ENCODE peak calls at places on chromosomes 2 and 18, in nine cellular contexts. F is NCI-H2081; C is midbrain; X is stimulated activated naive CD4-positive, alpha-beta T cell; T is hepatocyte; A is left colon; I is HEK293T; H is astrocyte of the spinal cord; R is GM10248. O is an unnamed sample.

GRCh38 chr2:177881001-177881748 is 191.4 kb downstream of the PDE11A start:
- DNase-seq in A (no peak), I (no peak), T (no peak), H (no peak), C (no peak), X (no peak), F (no peak), R (no peak), O (no peak)

GRCh38 chr18:6561029-6561861 is 146.5 kb upstream of the L3MBTL4 start:
- DNase-seq in A (peak; percentile 37), R (no peak), X (no peak), H (no peak), I (peak; percentile 12), T (peak; percentile 77), C (no peak), F (no peak), O (no peak)

GRCh38 chr18:23675896-23676295 is 13.2 kb upstream of the ANKRD29 start:
- DNase-seq in R (no peak), I (no peak), T (no peak), H (no peak), F (no peak), C (no peak), X (no peak), A (no peak), O (no peak)

GRCh38 chr2:233486778-233487552 is 79.6 kb downstream of the USP40 start:
- DNase-seq in X (no peak), I (no peak), H (peak; percentile 94), A (no peak), R (no peak), F (no peak), C (no peak), T (no peak), O (no peak)

GRCh38 chr2:199366406-199366805 is 91.3 kb downstream of the SATB2 start:
- DNase-seq in T (peak; percentile 47), H (no peak), X (no peak), A (peak; percentile 44), F (no peak), R (no peak), I (no peak), C (no peak), O (no peak)

GRCh38 chr2:32627441-32627900 is 379 bp upstream of the TTC27 start:
- DNase-seq in C (no peak), T (peak; percentile 58), X (peak; percentile 38), I (no peak), H (no peak), R (no peak), F (peak; percentile 36), A (peak; percentile 36), O (peak; percentile 21)

GRCh38 chr2:135829420-135829983 is 7.5 kb downstream of the LCT start:
- DNase-seq in F (peak; percentile 93), C (no peak), R (no peak), H (no peak), T (no peak), A (no peak), X (no peak), I (no peak), O (no peak)

GRCh38 chr2:55161295-55162210 is 70.5 kb downstream of the CLHC1 start:
- DNase-seq in F (no peak), T (no peak), I (no peak), H (no peak), A (no peak), X (no peak), R (no peak), C (no peak), O (no peak)

GRCh38 chr2:181552808-181553207 is 95.6 kb downstream of the ITGA4 start:
- DNase-seq in X (no peak), I (no peak), T (peak; percentile 6), H (no peak), A (no peak), C (no peak), F (no peak), R (no peak), O (no peak)

GRCh38 chr2:231570903-231571302 is 21.8 kb upstream of the TEX44 start:
- DNase-seq in C (no peak), A (no peak), H (no peak), T (no peak), I (no peak), R (no peak), F (no peak), X (no peak), O (no peak)

GRCh38 chr2:100008960-100009359 is 133.4 kb downstream of the AFF3 start:
- DNase-seq in A (no peak), R (no peak), X (no peak), F (no peak), T (no peak), C (no peak), I (no peak), H (peak; percentile 16), O (no peak)

GRCh38 chr2:181465686-181466375 is 8.6 kb downstream of the ITGA4 start:
- DNase-seq in C (no peak), I (no peak), R (no peak), H (peak; percentile 62), A (no peak), F (no peak), X (no peak), T (no peak), O (no peak)

GRCh38 chr2:59012234-59012633 is 771.1 kb upstream of the FANCL start:
- DNase-seq in X (no peak), I (no peak), H (no peak), A (no peak), T (no peak), F (no peak), C (no peak), R (no peak), O (no peak)

GRCh38 chr2:181540421-181540820 is 83.2 kb downstream of the ITGA4 start:
- DNase-seq in F (no peak), I (no peak), A (no peak), R (no peak), H (no peak), C (no peak), T (no peak), X (no peak), O (no peak)

GRCh38 chr2:28603821-28604220 is 108.0 kb downstream of the PLB1 start:
- DNase-seq in F (no peak), R (no peak), A (no peak), X (no peak), C (no peak), H (no peak), I (no peak), T (no peak), O (no peak)

GRCh38 chr2:27545348-27546141 is 37.3 kb upstream of the ZNF512 start:
- DNase-seq in C (no peak), T (no peak), H (peak; percentile 36), R (no peak), A (no peak), I (no peak), F (no peak), X (no peak), O (no peak)

GRCh38 chr2:203692039-203692710 is 14.3 kb upstream of the CD28 start:
- DNase-seq in I (no peak), R (no peak), F (no peak), A (no peak), T (no peak), C (no peak), X (no peak), H (no peak), O (no peak)

GRCh38 chr18:40529478-40529877 is 1425.6 kb upstream of the PIK3C3 start:
- DNase-seq in I (no peak), T (no peak), C (no peak), R (no peak), A (no peak), F (no peak), X (no peak), H (peak; percentile 25), O (no peak)

GRCh38 chr2:128450211-128451015 is 131.7 kb upstream of the HS6ST1 start:
- DNase-seq in I (no peak), A (no peak), F (no peak), R (no peak), T (no peak), C (no peak), H (no peak), X (no peak), O (no peak)